ENCODE peak calls at places on chromosomes 7 and 10, in ten cellular contexts. Z, W, Y, L, P, F, S, M, U and J are unnamed samples.

GRCh38 chr10:87842776-87843497 is 20.4 kb downstream of the KLLN start:
- DNase-seq in M (no peak), W (no peak), P (no peak), L (peak; percentile 65), U (peak; percentile 91), F (no peak), Y (no peak), S (no peak), Z (peak; percentile 56), J (peak; percentile 84)

GRCh38 chr7:37096341-37096740 is 352.3 kb downstream of the ELMO1 start:
- DNase-seq in F (no peak), W (no peak), S (no peak), U (no peak), Z (no peak), P (no peak), M (no peak), Y (no peak), L (no peak), J (no peak)

GRCh38 chr10:35928760-35929159 is 286.7 kb upstream of the FZD8 start:
- DNase-seq in F (no peak), Y (no peak), Z (no peak), M (no peak), S (no peak), P (no peak), L (no peak), W (no peak), U (no peak), J (no peak)

GRCh38 chr7:128796325-128796724 is 4.6 kb downstream of the CCDC136 start:
- DNase-seq in F (no peak), P (no peak), Z (peak; percentile 42), Y (no peak), U (peak; percentile 50), W (no peak), L (no peak), M (peak; percentile 51), S (no peak), J (peak; percentile 86)

GRCh38 chr7:26853788-26854393 is 10.5 kb downstream of the SKAP2 start:
- DNase-seq in F (no peak), L (peak; percentile 66), W (no peak), U (peak; percentile 64), S (no peak), M (no peak), Y (no peak), P (peak; percentile 39), Z (peak; percentile 35), J (peak; percentile 75)

GRCh38 chr10:688621-689426 is 644 bp downstream of the DIP2C start:
- DNase-seq in U (peak; percentile 55), P (no peak), W (no peak), S (no peak), L (peak; percentile 49), Z (peak; percentile 36), F (no peak), M (no peak), Y (no peak), J (peak; percentile 37)

GRCh38 chr10:59808896-59809643 is 55.8 kb upstream of the MRLN start:
- DNase-seq in Y (peak; percentile 72), P (peak; percentile 7), S (no peak), Z (peak; percentile 21), M (peak; percentile 4), F (peak; percentile 19), U (peak; percentile 82), W (peak; percentile 53), L (peak; percentile 87), J (peak; percentile 37)

GRCh38 chr7:106916689-106917088 is 51.6 kb downstream of the PIK3CG start:
- DNase-seq in L (no peak), Z (peak; percentile 75), W (no peak), Y (no peak), M (no peak), U (no peak), P (no peak), S (no peak), F (no peak), J (peak; percentile 15)

GRCh38 chr10:42997151-42997848 is 79.6 kb upstream of the RET start:
- DNase-seq in Y (no peak), Z (no peak), L (no peak), F (no peak), W (no peak), P (no peak), U (no peak), M (no peak), S (no peak), J (no peak)

GRCh38 chr7:753190-753589 is 26.1 kb upstream of the PRKAR1B start:
- DNase-seq in W (no peak), Y (no peak), Z (no peak), P (no peak), F (no peak), U (no peak), S (no peak), L (no peak), M (no peak), J (no peak)

GRCh38 chr7:22093003-22093402 is 147.3 kb upstream of the CDCA7L start:
- DNase-seq in Y (no peak), S (no peak), Z (peak; percentile 27), L (no peak), F (no peak), W (no peak), M (no peak), P (no peak), U (peak; percentile 42), J (no peak)

GRCh38 chr7:157625973-157626790 is 289.4 kb downstream of the DNAJB6 start:
- DNase-seq in M (no peak), U (no peak), Z (no peak), W (no peak), F (no peak), L (no peak), P (no peak), S (no peak), Y (no peak), J (no peak)

GRCh38 chr10:124086097-124086710 is 7.2 kb downstream of the CHST15 start:
- DNase-seq in L (no peak), W (no peak), M (no peak), S (no peak), P (no peak), U (no peak), F (no peak), Z (no peak), Y (no peak), J (no peak)

GRCh38 chr7:51224811-51225581 is 91.6 kb downstream of the COBL start:
- DNase-seq in U (no peak), M (no peak), Y (no peak), F (no peak), Z (no peak), P (no peak), L (peak; percentile 62), W (no peak), S (no peak), J (no peak)